ENCODE peak calls at places on chromosomes 3 and 15, in four cellular contexts. W, Y, M and G are unnamed samples.

GRCh38 chr3:135973846-135974245 is 8.3 kb downstream of the PPP2R3A start:
- DNase-seq in W (no peak), Y (no peak), M (no peak), G (no peak)

GRCh38 chr3:169390741-169391300 is 272.7 kb downstream of the MECOM start:
- DNase-seq in W (no peak), Y (no peak), M (no peak), G (no peak)

GRCh38 chr3:109702252-109702651 is 364.9 kb upstream of the DPPA4 start:
- DNase-seq in W (no peak), Y (no peak), M (no peak), G (no peak)

GRCh38 chr3:17645074-17645698 is 97.2 kb downstream of the TBC1D5 start:
- DNase-seq in W (peak), Y (no peak), M (no peak), G (peak)

GRCh38 chr3:59056706-59057105 is 6.9 kb upstream of the CFAP20DC start:
- DNase-seq in W (no peak), Y (no peak), M (no peak), G (no peak)

GRCh38 chr3:69200384-69201068 is 78.1 kb upstream of the LMOD3 start:
- DNase-seq in W (no peak), Y (no peak), M (no peak), G (peak)

GRCh38 chr15:29692527-29692926 is 129.7 kb downstream of the TJP1 start:
- DNase-seq in W (no peak), Y (no peak), M (no peak), G (no peak)

GRCh38 chr3:63753995-63754394 is 65.1 kb upstream of the C3orf49 start:
- DNase-seq in W (no peak), Y (no peak), M (no peak), G (no peak)

GRCh38 chr3:134004841-134005240 is 24.9 kb downstream of the SLCO2A1 start:
- DNase-seq in W (no peak), Y (no peak), M (no peak), G (no peak)

GRCh38 chr15:101613130-101614000 is 38.8 kb downstream of the TM2D3 start:
- DNase-seq in W (no peak), Y (no peak), M (no peak), G (peak)

GRCh38 chr3:36417237-36417636 is 36.9 kb downstream of the STAC start:
- DNase-seq in W (no peak), Y (no peak), M (no peak), G (no peak)

GRCh38 chr15:86247249-86247955 is 167.7 kb downstream of the AGBL1 start:
- DNase-seq in W (no peak), Y (no peak), M (no peak), G (no peak)

GRCh38 chr3:18300916-18301315 is 124.2 kb downstream of the SATB1 start:
- DNase-seq in W (no peak), Y (no peak), M (no peak), G (no peak)

GRCh38 chr3:169660709-169661566 is 2.6 kb downstream of the MECOM start:
- DNase-seq in W (no peak), Y (no peak), M (peak), G (no peak)

GRCh38 chr3:178562869-178563232 is 26.6 kb downstream of the KCNMB2 start:
- DNase-seq in W (no peak), Y (no peak), M (no peak), G (no peak)

GRCh38 chr3:4162132-4162531 is 141.0 kb upstream of the SETMAR start:
- DNase-seq in W (no peak), Y (no peak), M (no peak), G (no peak)

GRCh38 chr3:98608029-98608428 is 14.6 kb upstream of the CPOX start:
- DNase-seq in W (no peak), Y (no peak), M (no peak), G (no peak)

GRCh38 chr15:49088996-49089395 is 42.8 kb upstream of the SECISBP2L start:
- DNase-seq in W (no peak), Y (no peak), M (no peak), G (no peak)

GRCh38 chr15:63523306-63523990 is 19.1 kb downstream of the USP3 start:
- DNase-seq in W (no peak), Y (no peak), M (no peak), G (no peak)

GRCh38 chr3:126019683-126020082 is 50.7 kb downstream of the ROPN1B start:
- DNase-seq in W (no peak), Y (no peak), M (no peak), G (no peak)

GRCh38 chr3:71225285-71225684 is 358.2 kb downstream of the FOXP1 start:
- DNase-seq in W (no peak), Y (no peak), M (no peak), G (no peak)

GRCh38 chr3:143363276-143363675 is 243.7 kb downstream of the CHST2 start:
- DNase-seq in W (no peak), Y (no peak), M (no peak), G (no peak)
- TF ChIP-seq CBX5 in W (no peak), Y (no peak), M (no peak), G (no peak)

GRCh38 chr15:28021281-28022039 is 77.7 kb downstream of the OCA2 start:
- DNase-seq in W (peak), Y (no peak), M (peak), G (peak)
- TF ChIP-seq CBX5 in W (no peak), Y (no peak), M (no peak), G (no peak)

GRCh38 chr3:51719413-51720025 is 12.7 kb downstream of the GRM2 start:
- DNase-seq in W (no peak), Y (no peak), M (no peak), G (no peak)

GRCh38 chr3:51718547-51719412 is 11.9 kb downstream of the GRM2 start:
- DNase-seq in W (peak), Y (peak), M (peak), G (peak)

GRCh38 chr3:51721062-51721745 is 14.3 kb downstream of the GRM2 start:
- DNase-seq in W (no peak), Y (no peak), M (no peak), G (no peak)

GRCh38 chr3:51720292-51721061 is 13.6 kb downstream of the GRM2 start:
- DNase-seq in W (peak), Y (no peak), M (no peak), G (no peak)

DNA sequence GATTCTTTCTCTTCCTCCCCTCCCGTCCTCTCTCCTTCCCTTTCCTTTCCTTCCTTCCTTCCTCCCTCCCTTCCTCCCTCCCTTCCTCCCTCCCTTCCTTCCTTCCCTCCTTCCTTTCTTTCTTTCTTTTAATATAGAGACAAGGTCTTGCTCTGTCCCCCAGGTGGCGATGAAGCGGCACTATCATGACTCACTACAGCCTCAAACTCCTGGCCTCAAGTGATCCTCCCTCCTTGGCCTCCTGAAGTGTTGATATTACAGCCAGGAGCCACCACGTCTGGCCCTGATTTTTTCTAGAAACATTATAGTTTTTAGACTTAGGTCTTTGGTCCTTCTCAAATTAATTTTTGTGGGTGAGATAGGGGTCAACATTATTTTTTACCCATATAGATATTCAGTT is 15.5 kb downstream of the GRM2 start:
- DNase-seq in W (no peak), Y (no peak), M (peak), G (no peak)
- TF ChIP-seq CBX5 in W (no peak), Y (no peak), M (no peak), G (no peak)

DNA sequence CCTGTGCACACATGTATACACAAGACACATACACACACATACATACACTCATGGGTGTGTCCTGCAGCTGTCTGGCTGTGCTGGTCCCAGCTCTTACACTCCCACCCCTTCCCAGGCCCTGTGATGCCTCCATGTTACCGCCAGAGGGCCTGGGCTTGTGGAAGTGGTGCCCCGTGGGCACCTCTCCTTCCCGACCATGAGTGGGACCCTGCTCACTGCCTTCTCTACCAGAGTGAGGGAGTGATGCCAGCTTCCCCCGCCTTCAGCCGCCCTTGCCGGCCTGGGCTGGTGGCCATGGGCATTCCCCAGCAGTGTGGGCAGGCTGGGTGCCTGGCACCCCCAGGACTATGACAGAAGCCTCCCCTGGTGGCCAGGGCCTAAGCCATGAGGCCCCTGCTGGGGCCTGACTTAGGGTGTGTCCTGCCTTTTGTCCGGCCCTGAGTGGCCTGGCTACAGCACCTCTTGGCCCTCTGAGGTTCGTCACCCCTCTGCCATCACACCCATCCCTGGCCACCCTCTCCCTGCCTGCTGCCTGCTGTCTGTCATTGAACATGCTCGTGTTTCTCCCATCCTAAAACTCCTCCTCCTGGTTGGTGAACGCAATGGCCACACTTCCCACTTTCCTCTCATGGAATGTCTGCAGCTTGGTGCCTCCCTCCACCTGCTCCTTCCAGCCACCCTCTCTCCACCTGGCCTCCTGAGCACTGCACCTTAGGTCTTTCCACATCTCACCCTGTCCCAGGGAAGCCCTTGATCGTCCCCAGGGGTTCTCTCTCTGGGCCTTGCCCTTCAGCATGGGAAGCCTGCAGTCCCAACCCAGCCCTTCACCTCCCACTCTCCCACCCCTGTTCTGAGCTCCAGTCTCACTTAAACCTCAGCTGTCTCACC is 14.6 kb downstream of the HDAC11 start:
- DNase-seq in W (peak), Y (no peak), M (no peak), G (no peak)
- TF ChIP-seq CBX5 in W (no peak), Y (no peak), M (no peak), G (no peak)

GRCh38 chr3:65672071-65672470 is 366.6 kb downstream of the MAGI1 start:
- DNase-seq in W (no peak), Y (no peak), M (no peak), G (no peak)

GRCh38 chr3:65671004-65671403 is 367.7 kb downstream of the MAGI1 start:
- DNase-seq in W (no peak), Y (no peak), M (no peak), G (no peak)

GRCh38 chr3:65676592-65676991 is 362.1 kb downstream of the MAGI1 start:
- DNase-seq in W (no peak), Y (no peak), M (no peak), G (peak)

GRCh38 chr3:65669163-65669875 is 369.4 kb downstream of the MAGI1 start:
- DNase-seq in W (no peak), Y (no peak), M (no peak), G (peak)

DNA sequence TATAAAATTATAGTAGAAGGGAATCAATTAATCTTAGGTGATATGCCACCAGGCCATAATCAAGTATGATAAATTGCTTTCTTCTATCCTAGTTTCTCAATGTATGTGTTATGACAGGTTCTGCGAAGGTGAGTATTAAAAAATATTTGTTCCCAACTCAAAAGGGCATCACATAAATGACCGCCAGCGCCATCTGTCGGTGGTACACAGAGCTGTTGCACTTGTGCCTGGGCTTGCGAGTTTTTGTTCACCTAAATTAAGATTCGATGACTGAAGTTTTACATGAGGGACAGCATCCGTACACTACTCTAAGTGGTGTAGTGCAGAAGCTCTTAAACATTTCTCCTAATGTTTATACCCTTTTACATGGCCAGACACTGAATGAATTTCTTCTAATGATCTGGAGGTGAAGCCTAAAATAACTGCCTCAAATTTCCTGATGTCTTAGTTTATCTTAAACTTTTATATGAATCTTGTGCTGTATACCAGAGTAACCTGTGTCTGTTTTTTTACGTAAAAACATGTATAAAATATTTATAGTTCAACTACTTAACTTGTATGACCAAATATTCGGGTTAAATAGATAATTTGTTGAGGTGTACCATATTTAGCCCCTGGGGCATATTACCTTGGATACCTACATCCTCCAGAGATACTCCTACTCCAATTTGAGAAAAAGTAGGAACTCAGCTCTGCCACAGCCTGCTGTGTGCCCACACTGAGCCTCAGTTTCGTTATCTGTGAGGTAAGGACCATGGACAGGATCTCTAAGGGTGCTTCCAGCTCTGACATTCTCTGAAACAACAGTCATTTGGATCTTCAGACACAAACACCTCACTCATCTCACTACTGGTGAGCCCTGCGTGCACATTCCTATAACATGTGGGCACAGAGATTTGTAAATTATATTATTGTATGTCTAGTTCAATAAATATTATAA is 365.6 kb downstream of the MAGI1 start:
- DNase-seq in W (peak), Y (no peak), M (peak), G (peak)
- TF ChIP-seq CBX5 in W (no peak), Y (no peak), M (no peak), G (no peak)

DNA sequence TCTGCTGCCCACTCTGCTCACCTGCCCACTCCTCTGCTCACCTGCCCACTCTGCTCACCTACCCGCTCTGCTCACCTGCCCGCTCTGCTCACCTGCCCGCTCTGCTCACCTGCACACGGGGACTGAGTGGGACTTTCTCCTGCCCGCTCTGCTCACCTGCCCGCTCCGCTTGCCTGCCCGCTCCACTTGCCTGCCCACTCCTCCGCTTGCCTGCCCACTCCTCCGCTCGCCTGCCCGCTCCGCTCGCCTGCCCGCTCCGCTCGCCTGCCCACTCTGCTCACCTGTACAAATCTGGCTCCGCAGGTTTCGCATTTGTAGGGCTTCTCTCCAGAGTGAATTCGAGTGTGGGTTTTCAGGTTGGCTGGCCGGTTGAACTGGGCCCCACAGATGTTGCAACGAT is 20.1 kb downstream of the BCL6 start:
- DNase-seq in W (no peak), Y (no peak), M (no peak), G (no peak)
- TF ChIP-seq CBX5 in W (no peak), Y (no peak), M (no peak), G (no peak)

GRCh38 chr3:10281951-10282350 is 10.8 kb downstream of the GHRL start:
- DNase-seq in W (no peak), Y (no peak), M (no peak), G (no peak)
- TF ChIP-seq CBX5 in W (no peak), Y (no peak), M (no peak), G (no peak)

GRCh38 chr3:78912217-78912616 is 855.6 kb downstream of the ROBO1 start:
- DNase-seq in W (no peak), Y (no peak), M (no peak), G (no peak)
- TF ChIP-seq CBX5 in W (no peak), Y (no peak), M (no peak), G (no peak)

DNA sequence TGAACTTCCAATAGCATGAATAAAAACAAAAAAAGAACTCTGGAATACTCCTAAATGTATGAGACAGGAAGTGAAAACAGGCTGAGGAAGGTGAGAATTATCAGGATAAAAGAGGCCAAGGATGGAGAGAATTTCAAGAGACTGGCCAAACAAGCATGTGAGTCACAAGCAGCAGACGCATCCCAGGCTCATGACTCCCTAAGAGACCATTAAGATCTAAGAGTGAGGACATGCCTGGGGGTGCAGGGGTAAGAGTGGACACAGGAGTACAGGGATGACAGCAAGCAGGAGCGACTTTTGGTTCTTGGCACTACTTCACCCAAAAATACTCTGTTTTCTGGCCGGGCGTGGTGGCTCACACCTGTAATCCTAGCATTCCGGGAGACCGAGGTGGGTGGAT is 7.1 kb downstream of the SCAMP2 start:
- DNase-seq in W (peak), Y (no peak), M (no peak), G (no peak)
- TF ChIP-seq CBX5 in W (no peak), Y (no peak), M (no peak), G (no peak)

DNA sequence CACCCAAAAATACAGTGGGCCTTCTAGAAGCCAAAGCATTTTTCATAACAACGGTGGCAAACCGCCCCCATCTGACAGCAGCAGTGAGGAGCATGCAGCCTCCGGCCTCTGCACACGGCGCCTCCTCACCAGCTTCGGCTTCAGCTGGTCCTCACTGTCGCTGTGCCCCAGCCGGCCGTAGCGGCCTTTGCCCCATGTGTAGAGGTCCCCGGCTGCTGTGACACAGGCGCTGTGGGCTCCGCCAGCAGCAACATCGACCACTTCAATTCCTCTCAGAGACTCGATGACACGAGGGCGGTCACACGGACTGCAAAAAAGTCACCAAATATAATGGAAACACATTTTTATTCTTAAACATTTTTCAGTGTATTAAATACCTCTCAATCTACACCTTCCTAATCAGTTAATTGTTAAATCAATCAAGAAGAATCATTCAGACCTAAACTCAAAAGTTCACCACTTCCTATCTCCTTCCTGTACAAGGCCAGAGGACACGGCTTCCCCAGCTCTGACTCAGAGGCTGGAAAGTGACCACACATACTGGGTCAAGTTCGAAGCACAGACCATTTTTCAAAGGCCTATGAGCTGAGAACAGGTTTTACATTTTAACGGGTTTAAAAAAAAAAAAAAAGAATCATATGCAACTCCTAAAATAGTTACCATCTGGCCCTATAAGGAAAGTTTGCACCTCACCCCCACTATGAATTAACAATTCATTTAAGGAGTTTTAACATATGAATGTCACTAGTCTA is 33.6 kb upstream of the OCA2 start:
- DNase-seq in W (no peak), Y (no peak), M (no peak), G (no peak)
- TF ChIP-seq CBX5 in W (no peak), Y (no peak), M (no peak), G (no peak)